ENCODE peak calls at places on chromosomes 16 and 17, in nine cellular contexts. Z, A, F, K, E, W, V, Y and R are unnamed samples. For H4K20me1, the result is how much of the 10 kb centered on the place peaks cover.

GRCh38 chr17:1186923-1187771 is 7.4 kb upstream of the ABR start:
- DNase-seq in Z (peak), A (peak), F (peak), K (peak), E (peak), W (peak), V (peak), Y (no peak), R (peak)

GRCh38 chr17:59954856-59955255 is 9.7 kb downstream of the RNFT1 start:
- DNase-seq in Z (no peak), A (no peak), F (no peak), K (no peak), E (no peak), W (no peak), V (no peak), Y (no peak), R (no peak)

GRCh38 chr16:29926675-29927522 is 873 bp upstream of the KCTD13 start:
- DNase-seq in Z (peak), A (no peak), F (peak), K (no peak), E (peak), W (peak), V (peak), Y (no peak), R (peak)

GRCh38 chr16:35365675-35366074 is 1906.3 kb downstream of the TP53TG3F start:
- DNase-seq in Z (no peak), A (no peak), F (no peak), K (peak), E (no peak), W (no peak), V (no peak), Y (no peak), R (no peak)

GRCh38 chr16:28903344-28904042 is 21.5 kb downstream of the RABEP2 start:
- DNase-seq in Z (no peak), A (no peak), F (no peak), K (no peak), E (no peak), W (no peak), V (no peak), Y (no peak), R (no peak)

GRCh38 chr17:66677201-66677981 is 157.5 kb upstream of the CACNG5 start:
- DNase-seq in Z (peak), A (no peak), F (peak), K (peak), E (peak), W (no peak), V (peak), Y (no peak), R (peak)

GRCh38 chr16:396605-397004 is 394 bp upstream of the NME4 start:
- DNase-seq in Z (peak), A (peak), F (peak), K (no peak), E (peak), W (peak), V (peak), Y (no peak), R (peak)

GRCh38 chr17:6279659-6280058 is 155.3 kb downstream of the AIPL1 start:
- DNase-seq in Z (no peak), A (peak), F (no peak), K (peak), E (peak), W (peak), V (no peak), Y (no peak), R (no peak)

GRCh38 chr17:1039511-1040215 is 42.7 kb downstream of the TIMM22 start:
- DNase-seq in Z (no peak), A (no peak), F (no peak), K (no peak), E (no peak), W (no peak), V (no peak), Y (no peak), R (no peak)

GRCh38 chr17:75753514-75754377 is 11.2 kb downstream of the GALK1 start:
- DNase-seq in Z (peak), A (peak), F (peak), K (no peak), E (no peak), W (peak), V (peak), Y (no peak), R (peak)

GRCh38 chr17:40331743-40332641 is 23.0 kb downstream of the RARA start:
- DNase-seq in Z (peak), A (no peak), F (no peak), K (no peak), E (no peak), W (no peak), V (peak), Y (no peak), R (peak)

GRCh38 chr17:42274273-42274542 is 2.0 kb downstream of the STAT5B start:
- DNase-seq in Z (no peak), A (no peak), F (no peak), K (no peak), E (no peak), W (no peak), V (no peak), Y (no peak), R (peak)

GRCh38 chr17:42276359-42276608 is at the start of gene STAT5B:
- DNase-seq in Z (peak), A (peak), F (peak), K (peak), E (no peak), W (peak), V (peak), Y (no peak), R (peak)

GRCh38 chr17:42276609-42277341 is 584 bp upstream of the STAT5B start:
- DNase-seq in Z (peak), A (peak), F (peak), K (peak), E (no peak), W (peak), V (peak), Y (no peak), R (peak)

GRCh38 chr17:42274812-42275526 is 1.2 kb downstream of the STAT5B start:
- DNase-seq in Z (no peak), A (no peak), F (no peak), K (no peak), E (no peak), W (no peak), V (peak), Y (no peak), R (no peak)

GRCh38 chr17:42275527-42276358 is 448 bp downstream of the STAT5B start:
- DNase-seq in Z (peak), A (peak), F (peak), K (no peak), E (no peak), W (peak), V (no peak), Y (no peak), R (peak)
- H2AFZ ChIP-seq in Z (peak), A (peak), F (peak), K (peak), E (no peak), W (peak), V (peak), Y (peak), R (peak)

GRCh38 chr17:82215972-82216300 is 3.3 kb upstream of the CCDC57 start:
- DNase-seq in Z (no peak), A (no peak), F (no peak), K (no peak), E (no peak), W (no peak), V (no peak), Y (no peak), R (no peak)
- H4K20me1 ChIP-seq in Z (under half), A (under half), F (under half), K (under half), E (under half), W (under half), V (under half), Y (under half), R (under half)

GRCh38 chr16:58039829-58040495 is 14.4 kb downstream of the MMP15 start:
- DNase-seq in Z (no peak), A (no peak), F (no peak), K (no peak), E (no peak), W (no peak), V (no peak), Y (no peak), R (peak)
- H3K4me2 ChIP-seq in Z (no peak), A (no peak), F (no peak), K (no peak), E (no peak), W (no peak), V (no peak), Y (no peak), R (no peak)

GRCh38 chr17:36602924-36603384 is 1.6 kb downstream of the MRM1 start:
- DNase-seq in Z (peak), A (peak), F (peak), K (peak), E (peak), W (peak), V (peak), Y (peak), R (peak)

GRCh38 chr17:36602030-36602737 is 801 bp downstream of the MRM1 start:
- DNase-seq in Z (peak), A (peak), F (peak), K (peak), E (peak), W (peak), V (peak), Y (no peak), R (no peak)

GRCh38 chr17:36600936-36601302 is 464 bp upstream of the MRM1 start:
- DNase-seq in Z (no peak), A (no peak), F (no peak), K (no peak), E (no peak), W (no peak), V (peak), Y (no peak), R (no peak)

GRCh38 chr17:36600477-36600876 is 906 bp upstream of the MRM1 start:
- DNase-seq in Z (no peak), A (no peak), F (no peak), K (no peak), E (no peak), W (no peak), V (no peak), Y (no peak), R (no peak)

GRCh38 chr17:36601303-36602029 is at the start of gene MRM1:
- DNase-seq in Z (peak), A (peak), F (peak), K (peak), E (peak), W (peak), V (peak), Y (peak), R (peak)
- H2AFZ ChIP-seq in Z (peak), A (peak), F (peak), K (peak), E (peak), W (peak), V (peak), Y (peak), R (peak)